ENCODE peak calls at places on chromosomes 5 and 9, in four cellular contexts. One of them, this sample, is unnamed.

GRCh38 chr5:68424799-68425537 is 209.4 kb downstream of the PIK3R1 start:
- DNase-seq in type B pancreatic cell: no peak
- DNase-seq in spleen: no peak
- DNase-seq in OCI-LY7: no peak
- DNase-seq in this sample: no peak

GRCh38 chr5:30100929-30101328 is 1092.6 kb upstream of the CDH6 start:
- DNase-seq in spleen: no peak
- DNase-seq in type B pancreatic cell: no peak
- DNase-seq in OCI-LY7: no peak
- DNase-seq in this sample: no peak

GRCh38 chr5:58717303-58718012 is 134.6 kb downstream of the RAB3C start:
- DNase-seq in spleen: no peak
- DNase-seq in type B pancreatic cell: no peak
- DNase-seq in OCI-LY7: no peak
- DNase-seq in this sample: no peak

GRCh38 chr9:98280574-98280973 is 25.1 kb upstream of the TBC1D2 start:
- DNase-seq in spleen: no peak
- DNase-seq in OCI-LY7: no peak
- DNase-seq in type B pancreatic cell: no peak
- DNase-seq in this sample: no peak

GRCh38 chr9:87071473-87071872 is 124.2 kb upstream of the GAS1 start:
- DNase-seq in OCI-LY7: no peak
- DNase-seq in type B pancreatic cell: no peak
- DNase-seq in spleen: no peak
- DNase-seq in this sample: no peak

GRCh38 chr9:133792721-133793470 is 54.7 kb upstream of the SARDH start:
- DNase-seq in spleen: peak
- DNase-seq in OCI-LY7: peak
- DNase-seq in type B pancreatic cell: no peak
- DNase-seq in this sample: peak

GRCh38 chr9:77879344-77880089 is 152.1 kb downstream of the GNAQ start:
- DNase-seq in type B pancreatic cell: no peak
- DNase-seq in spleen: no peak
- DNase-seq in OCI-LY7: no peak
- DNase-seq in this sample: no peak

GRCh38 chr5:25255128-25255527 is 610.4 kb upstream of the CDH10 start:
- DNase-seq in type B pancreatic cell: no peak
- DNase-seq in OCI-LY7: no peak
- DNase-seq in spleen: no peak
- DNase-seq in this sample: no peak

GRCh38 chr9:122225323-122226141 is 3.2 kb downstream of the LHX6 start:
- DNase-seq in spleen: no peak
- DNase-seq in type B pancreatic cell: no peak
- DNase-seq in OCI-LY7: no peak
- DNase-seq in this sample: no peak

GRCh38 chr5:53024535-53024934 is 35.4 kb downstream of the ITGA2 start:
- DNase-seq in OCI-LY7: no peak
- DNase-seq in type B pancreatic cell: no peak
- DNase-seq in spleen: no peak
- DNase-seq in this sample: no peak

GRCh38 chr9:99693888-99694287 is 127.8 kb upstream of the NR4A3 start:
- DNase-seq in spleen: no peak
- DNase-seq in type B pancreatic cell: no peak
- DNase-seq in OCI-LY7: no peak
- DNase-seq in this sample: no peak
- TF ChIP-seq CTCF in spleen: no peak
- TF ChIP-seq CTCF in type B pancreatic cell: no peak
- TF ChIP-seq CTCF in OCI-LY7: no peak
- TF ChIP-seq CTCF in this sample: no peak

GRCh38 chr9:22214021-22214420 is 204.9 kb upstream of the CDKN2B start:
- DNase-seq in OCI-LY7: no peak
- DNase-seq in spleen: no peak
- DNase-seq in type B pancreatic cell: no peak
- DNase-seq in this sample: no peak
- TF ChIP-seq CTCF in OCI-LY7: no peak
- TF ChIP-seq CTCF in spleen: no peak
- TF ChIP-seq CTCF in type B pancreatic cell: no peak
- TF ChIP-seq CTCF in this sample: no peak

GRCh38 chr5:175629231-175629630 is 28.6 kb upstream of the HRH2 start:
- DNase-seq in type B pancreatic cell: no peak
- DNase-seq in spleen: no peak
- DNase-seq in OCI-LY7: no peak
- DNase-seq in this sample: no peak
- TF ChIP-seq CTCF in type B pancreatic cell: no peak
- TF ChIP-seq CTCF in spleen: no peak
- TF ChIP-seq CTCF in OCI-LY7: no peak
- TF ChIP-seq CTCF in this sample: no peak

GRCh38 chr5:147461915-147462314 is 48.0 kb downstream of the DPYSL3 start:
- DNase-seq in spleen: no peak
- DNase-seq in type B pancreatic cell: no peak
- DNase-seq in OCI-LY7: no peak
- DNase-seq in this sample: no peak

GRCh38 chr5:147467973-147468508 is 41.8 kb downstream of the DPYSL3 start:
- DNase-seq in type B pancreatic cell: no peak
- DNase-seq in OCI-LY7: no peak
- DNase-seq in spleen: no peak
- DNase-seq in this sample: no peak

GRCh38 chr5:147460380-147460779 is 49.5 kb downstream of the DPYSL3 start:
- DNase-seq in spleen: no peak
- DNase-seq in type B pancreatic cell: no peak
- DNase-seq in OCI-LY7: no peak
- DNase-seq in this sample: no peak

GRCh38 chr5:147466581-147466980 is 43.3 kb downstream of the DPYSL3 start:
- DNase-seq in spleen: no peak
- DNase-seq in type B pancreatic cell: no peak
- DNase-seq in OCI-LY7: no peak
- DNase-seq in this sample: no peak

GRCh38 chr5:147464211-147464610 is 45.7 kb downstream of the DPYSL3 start:
- DNase-seq in type B pancreatic cell: no peak
- DNase-seq in spleen: no peak
- DNase-seq in OCI-LY7: peak
- DNase-seq in this sample: no peak
- TF ChIP-seq CTCF in type B pancreatic cell: peak
- TF ChIP-seq CTCF in spleen: peak
- TF ChIP-seq CTCF in OCI-LY7: peak
- TF ChIP-seq CTCF in this sample: peak

GRCh38 chr5:10741661-10742060 is 19.4 kb downstream of the DAP start:
- DNase-seq in spleen: no peak
- DNase-seq in type B pancreatic cell: no peak
- DNase-seq in OCI-LY7: no peak
- DNase-seq in this sample: no peak
- TF ChIP-seq CTCF in spleen: no peak
- TF ChIP-seq CTCF in type B pancreatic cell: no peak
- TF ChIP-seq CTCF in OCI-LY7: peak
- TF ChIP-seq CTCF in this sample: no peak

DNA sequence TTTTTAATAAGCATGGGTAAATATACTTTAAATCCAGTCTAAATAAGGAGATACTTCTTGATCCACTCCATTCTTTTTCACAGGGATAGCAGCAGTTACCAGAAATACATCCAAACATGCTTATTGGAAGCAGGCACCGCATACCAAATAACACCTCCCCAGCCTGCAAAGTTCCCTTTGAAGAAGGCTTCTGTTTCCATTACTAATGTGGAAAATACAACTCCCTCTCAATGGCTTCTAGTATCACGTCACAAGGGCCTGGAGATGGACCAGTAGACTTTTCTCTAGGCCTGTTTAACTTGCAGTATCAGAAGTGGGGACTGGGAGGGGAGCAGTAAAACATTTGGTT is 20.8 kb downstream of the TMEM245 start:
- DNase-seq in OCI-LY7: no peak
- DNase-seq in type B pancreatic cell: no peak
- DNase-seq in spleen: no peak
- DNase-seq in this sample: no peak
- TF ChIP-seq CTCF in OCI-LY7: no peak
- TF ChIP-seq CTCF in type B pancreatic cell: no peak
- TF ChIP-seq CTCF in spleen: no peak
- TF ChIP-seq CTCF in this sample: no peak

DNA sequence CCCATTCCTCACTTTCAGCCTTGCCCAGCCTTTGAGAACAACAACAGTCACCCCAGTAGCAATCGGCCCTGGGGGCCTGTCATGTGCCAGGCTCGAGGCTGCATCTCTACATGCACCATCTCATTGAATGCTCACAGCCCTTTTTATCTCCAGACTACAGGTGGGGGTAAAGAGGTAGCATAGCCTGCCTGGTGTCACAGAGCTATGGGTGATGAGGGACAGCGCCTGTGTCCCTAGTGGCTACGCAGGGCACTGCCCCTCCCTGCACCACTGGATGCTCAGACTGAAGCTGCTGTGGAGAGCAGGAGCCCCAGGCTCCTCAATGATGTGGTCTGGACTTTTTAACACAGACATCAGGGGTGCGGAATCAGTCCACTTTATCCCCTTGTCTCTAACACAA is 2.8 kb downstream of the CAMK2A start:
- DNase-seq in spleen: peak
- DNase-seq in type B pancreatic cell: no peak
- DNase-seq in OCI-LY7: peak
- DNase-seq in this sample: no peak
- TF ChIP-seq CTCF in spleen: no peak
- TF ChIP-seq CTCF in type B pancreatic cell: peak
- TF ChIP-seq CTCF in OCI-LY7: no peak
- TF ChIP-seq CTCF in this sample: peak

This sample was measured in osteocyte.